ENCODE peak calls at places on chromosomes 2 and 18, in seven cellular contexts. One of them, this sample, is unnamed.

GRCh38 chr2:240394549-240394948 is 40.9 kb upstream of the GPC1 start:
- DNase-seq in Calu3: no peak
- DNase-seq in left ventricle myocardium superior: no peak
- DNase-seq in T-helper 2 cell: no peak
- DNase-seq in activated CD4-positive, alpha-beta T cell treated with anti-CD3 and anti-CD28 coated beads, Interleukin-2, amount 50 U/mL, for 24 hours: no peak
- DNase-seq in RPMI7951: no peak
- DNase-seq in body of pancreas: no peak
- DNase-seq in this sample: no peak

GRCh38 chr2:26542676-26543505 is 65.0 kb upstream of the OTOF start:
- DNase-seq in Calu3: peak
- DNase-seq in T-helper 2 cell: no peak
- DNase-seq in RPMI7951: no peak
- DNase-seq in activated CD4-positive, alpha-beta T cell treated with anti-CD3 and anti-CD28 coated beads, Interleukin-2, amount 50 U/mL, for 24 hours: no peak
- DNase-seq in left ventricle myocardium superior: no peak
- DNase-seq in body of pancreas: no peak
- DNase-seq in this sample: no peak

GRCh38 chr18:23882616-23883276 is 131.8 kb upstream of the TTC39C start:
- DNase-seq in RPMI7951: no peak
- DNase-seq in T-helper 2 cell: no peak
- DNase-seq in body of pancreas: no peak
- DNase-seq in activated CD4-positive, alpha-beta T cell treated with anti-CD3 and anti-CD28 coated beads, Interleukin-2, amount 50 U/mL, for 24 hours: no peak
- DNase-seq in left ventricle myocardium superior: no peak
- DNase-seq in Calu3: no peak
- DNase-seq in this sample: no peak

GRCh38 chr18:7272268-7273049 is 41.6 kb downstream of the LRRC30 start:
- DNase-seq in activated CD4-positive, alpha-beta T cell treated with anti-CD3 and anti-CD28 coated beads, Interleukin-2, amount 50 U/mL, for 24 hours: no peak
- DNase-seq in RPMI7951: peak
- DNase-seq in left ventricle myocardium superior: peak
- DNase-seq in Calu3: peak
- DNase-seq in body of pancreas: peak
- DNase-seq in T-helper 2 cell: no peak
- DNase-seq in this sample: peak

GRCh38 chr2:217622205-217622621 is 380.6 kb downstream of the TNS1 start:
- DNase-seq in left ventricle myocardium superior: peak
- DNase-seq in T-helper 2 cell: no peak
- DNase-seq in body of pancreas: no peak
- DNase-seq in activated CD4-positive, alpha-beta T cell treated with anti-CD3 and anti-CD28 coated beads, Interleukin-2, amount 50 U/mL, for 24 hours: no peak
- DNase-seq in Calu3: no peak
- DNase-seq in RPMI7951: peak
- DNase-seq in this sample: no peak

GRCh38 chr2:195304310-195304709 is 352.7 kb upstream of the SLC39A10 start:
- DNase-seq in T-helper 2 cell: peak
- DNase-seq in left ventricle myocardium superior: no peak
- DNase-seq in RPMI7951: peak
- DNase-seq in body of pancreas: no peak
- DNase-seq in Calu3: peak
- DNase-seq in activated CD4-positive, alpha-beta T cell treated with anti-CD3 and anti-CD28 coated beads, Interleukin-2, amount 50 U/mL, for 24 hours: no peak
- DNase-seq in this sample: no peak

GRCh38 chr2:144798019-144798418 is 278.1 kb upstream of the ZEB2 start:
- DNase-seq in activated CD4-positive, alpha-beta T cell treated with anti-CD3 and anti-CD28 coated beads, Interleukin-2, amount 50 U/mL, for 24 hours: no peak
- DNase-seq in Calu3: no peak
- DNase-seq in body of pancreas: no peak
- DNase-seq in T-helper 2 cell: no peak
- DNase-seq in RPMI7951: peak
- DNase-seq in left ventricle myocardium superior: no peak
- DNase-seq in this sample: no peak

GRCh38 chr2:234488913-234489451 is 7.9 kb downstream of the ARL4C start:
- DNase-seq in activated CD4-positive, alpha-beta T cell treated with anti-CD3 and anti-CD28 coated beads, Interleukin-2, amount 50 U/mL, for 24 hours: no peak
- DNase-seq in left ventricle myocardium superior: no peak
- DNase-seq in T-helper 2 cell: peak
- DNase-seq in Calu3: no peak
- DNase-seq in RPMI7951: no peak
- DNase-seq in body of pancreas: no peak
- DNase-seq in this sample: no peak

GRCh38 chr2:8645176-8645831 is 36.6 kb upstream of the ID2 start:
- DNase-seq in activated CD4-positive, alpha-beta T cell treated with anti-CD3 and anti-CD28 coated beads, Interleukin-2, amount 50 U/mL, for 24 hours: no peak
- DNase-seq in RPMI7951: no peak
- DNase-seq in T-helper 2 cell: no peak
- DNase-seq in left ventricle myocardium superior: no peak
- DNase-seq in body of pancreas: no peak
- DNase-seq in Calu3: no peak
- DNase-seq in this sample: no peak

GRCh38 chr18:33700513-33700976 is 122.5 kb downstream of the ASXL3 start:
- DNase-seq in RPMI7951: no peak
- DNase-seq in left ventricle myocardium superior: no peak
- DNase-seq in T-helper 2 cell: no peak
- DNase-seq in Calu3: no peak
- DNase-seq in body of pancreas: no peak
- DNase-seq in activated CD4-positive, alpha-beta T cell treated with anti-CD3 and anti-CD28 coated beads, Interleukin-2, amount 50 U/mL, for 24 hours: no peak
- DNase-seq in this sample: no peak

GRCh38 chr2:136005462-136006205 is 20.2 kb upstream of the DARS1 start:
- DNase-seq in left ventricle myocardium superior: no peak
- DNase-seq in RPMI7951: no peak
- DNase-seq in body of pancreas: no peak
- DNase-seq in activated CD4-positive, alpha-beta T cell treated with anti-CD3 and anti-CD28 coated beads, Interleukin-2, amount 50 U/mL, for 24 hours: no peak
- DNase-seq in T-helper 2 cell: peak
- DNase-seq in Calu3: no peak
- DNase-seq in this sample: no peak

GRCh38 chr2:80303006-80303741 is 1.4 kb downstream of the LRRTM1 start:
- DNase-seq in T-helper 2 cell: peak
- DNase-seq in left ventricle myocardium superior: peak
- DNase-seq in activated CD4-positive, alpha-beta T cell treated with anti-CD3 and anti-CD28 coated beads, Interleukin-2, amount 50 U/mL, for 24 hours: no peak
- DNase-seq in Calu3: no peak
- DNase-seq in RPMI7951: no peak
- DNase-seq in body of pancreas: no peak
- DNase-seq in this sample: no peak

GRCh38 chr2:3482363-3482821 is 36.9 kb downstream of the ADI1 start:
- DNase-seq in left ventricle myocardium superior: peak
- DNase-seq in body of pancreas: no peak
- DNase-seq in T-helper 2 cell: no peak
- DNase-seq in activated CD4-positive, alpha-beta T cell treated with anti-CD3 and anti-CD28 coated beads, Interleukin-2, amount 50 U/mL, for 24 hours: no peak
- DNase-seq in Calu3: no peak
- DNase-seq in RPMI7951: no peak
- DNase-seq in this sample: no peak

This sample was measured in foreskin melanocyte.